ENCODE peak calls at places on chromosomes 2 and 18, in seven cellular contexts. W is HCT116, I is SK-N-SH, E is H1, X is HepG2, S is K562, U is GM12878. K is an unnamed sample.

GRCh38 chr18:28109781-28110460 is 67.0 kb downstream of the CDH2 start:
- DNase-seq in U (no peak), I (no peak), W (no peak), X (no peak), E (no peak), S (no peak), K (no peak)

GRCh38 chr2:172200495-172201085 is 97.9 kb upstream of the DLX2 start:
- DNase-seq in W (peak; percentile 49), E (peak; percentile 79), X (no peak), U (no peak), S (no peak), I (no peak), K (peak; percentile 7)

GRCh38 chr2:54597153-54597827 is 126.2 kb upstream of the EML6 start:
- DNase-seq in E (no peak), U (no peak), I (no peak), S (no peak), W (no peak), X (no peak), K (no peak)

GRCh38 chr2:32683520-32684086 is 55.8 kb downstream of the TTC27 start:
- DNase-seq in U (no peak), E (no peak), S (no peak), X (no peak), W (no peak), I (no peak), K (no peak)

GRCh38 chr2:177252808-177253531 is 11.6 kb downstream of the NFE2L2 start:
- DNase-seq in X (no peak), S (no peak), U (no peak), I (no peak), E (no peak), W (no peak), K (no peak)

GRCh38 chr2:156826342-156826933 is 390.3 kb downstream of the GPD2 start:
- DNase-seq in S (no peak), X (no peak), U (no peak), E (no peak), I (no peak), W (no peak), K (no peak)

GRCh38 chr2:156896294-156896693 is 361.2 kb upstream of the GALNT5 start:
- DNase-seq in E (no peak), S (no peak), W (no peak), X (no peak), I (no peak), U (peak; percentile 28), K (no peak)

GRCh38 chr2:225797394-225797793 is 397.9 kb downstream of the NYAP2 start:
- DNase-seq in W (no peak), S (no peak), X (no peak), E (no peak), I (no peak), U (no peak), K (no peak)

GRCh38 chr2:208179028-208179609 is 10.7 kb downstream of the C2orf80 start:
- DNase-seq in W (no peak), S (no peak), X (peak; percentile 78), E (no peak), I (no peak), U (no peak), K (no peak)

GRCh38 chr18:45266023-45266422 is 349.3 kb upstream of the SLC14A2 start:
- DNase-seq in U (no peak), X (no peak), W (no peak), E (no peak), I (no peak), S (no peak), K (no peak)

GRCh38 chr2:172096661-172097547 is 5.8 kb downstream of the DLX2 start:
- DNase-seq in I (peak; percentile 65), E (peak; percentile 66), S (no peak), W (no peak), U (no peak), X (no peak), K (peak; percentile 42)

GRCh38 chr18:78865771-78866310 is 113.8 kb upstream of the SALL3 start:
- DNase-seq in W (no peak), U (no peak), S (no peak), I (no peak), E (no peak), X (no peak), K (no peak)

GRCh38 chr18:68549257-68549871 is 165.5 kb downstream of the TMX3 start:
- DNase-seq in W (no peak), U (no peak), X (no peak), I (no peak), S (no peak), E (no peak), K (no peak)

GRCh38 chr2:233244818-233245217 is 6.7 kb upstream of the ATG16L1 start:
- DNase-seq in I (no peak), E (no peak), W (peak; percentile 31), S (no peak), X (no peak), U (no peak), K (no peak)

GRCh38 chr18:50286391-50287027 is 983 bp downstream of the CXXC1 start:
- DNase-seq in S (peak; percentile 56), X (no peak), E (peak; percentile 56), U (no peak), I (peak; percentile 73), W (peak; percentile 26), K (peak; percentile 5)

GRCh38 chr2:173400760-173401159 is 46.1 kb downstream of the CDCA7 start:
- DNase-seq in X (peak; percentile 31), I (peak; percentile 34), U (no peak), S (peak; percentile 49), W (peak; percentile 43), E (no peak), K (peak; percentile 28)

GRCh38 chr18:63795611-63796010 is 20.4 kb downstream of the SERPINB7 start:
- DNase-seq in I (no peak), S (no peak), E (no peak), W (no peak), U (no peak), X (no peak), K (no peak)

GRCh38 chr18:22167091-22167470 is 2.3 kb upstream of the GATA6 start:
- DNase-seq in S (no peak), X (no peak), U (no peak), I (no peak), E (no peak), W (no peak), K (no peak)

GRCh38 chr2:96927420-96928171 is 57.7 kb upstream of the SEMA4C start:
- DNase-seq in I (no peak), U (no peak), X (no peak), S (no peak), W (no peak), E (no peak), K (peak; percentile 49)

GRCh38 chr2:106165556-106165955 is 28.5 kb downstream of the UXS1 start:
- DNase-seq in X (no peak), W (no peak), U (no peak), S (no peak), E (no peak), I (no peak), K (no peak)

GRCh38 chr2:207674266-207674774 is 37.1 kb upstream of the CCNYL1 start:
- DNase-seq in X (no peak), S (no peak), U (no peak), I (no peak), W (no peak), E (no peak), K (no peak)

GRCh38 chr2:43495727-43496126 is 100.1 kb downstream of the THADA start:
- DNase-seq in W (no peak), X (no peak), U (no peak), I (no peak), S (no peak), E (no peak), K (peak; percentile 29)

DNA sequence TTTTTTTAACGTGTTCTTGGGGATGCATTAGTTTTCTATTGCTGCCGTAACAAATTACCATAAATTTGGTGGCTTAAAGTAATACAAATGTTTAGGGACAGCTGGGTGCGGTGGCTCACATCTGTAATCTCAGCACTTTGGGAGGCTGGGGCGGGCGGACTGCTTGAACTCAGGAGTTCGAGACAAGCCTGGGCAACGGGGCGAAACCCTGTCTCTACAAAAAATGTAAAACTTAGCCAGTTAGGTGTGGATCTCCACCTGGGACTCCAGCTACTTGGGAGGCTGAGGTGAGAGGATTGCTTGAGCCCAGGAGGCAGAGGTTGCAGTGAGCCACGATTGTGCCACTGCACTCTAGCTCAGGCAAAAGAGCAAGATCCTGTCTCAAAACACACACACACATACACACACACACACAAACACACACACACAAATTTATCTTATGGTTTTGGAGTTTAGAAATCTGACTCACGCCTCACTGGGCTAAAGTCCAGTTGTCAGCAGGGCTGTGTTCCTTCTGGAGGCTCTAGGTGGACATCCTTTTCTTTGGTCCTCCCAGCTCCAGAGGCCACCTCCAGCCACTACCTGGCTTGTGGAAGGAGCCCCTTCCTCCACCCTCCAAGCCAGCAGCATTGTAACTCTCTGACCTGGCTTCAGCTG is 76.1 kb downstream of the SEPTIN10 start:
- DNase-seq in U (no peak), I (no peak), E (no peak), S (no peak), W (no peak), X (peak; percentile 37), K (no peak)
- TF ChIP-seq JUND in U (no peak), I (no peak), E (no peak), S (no peak), W (no peak), X (no peak), K (no peak)

DNA sequence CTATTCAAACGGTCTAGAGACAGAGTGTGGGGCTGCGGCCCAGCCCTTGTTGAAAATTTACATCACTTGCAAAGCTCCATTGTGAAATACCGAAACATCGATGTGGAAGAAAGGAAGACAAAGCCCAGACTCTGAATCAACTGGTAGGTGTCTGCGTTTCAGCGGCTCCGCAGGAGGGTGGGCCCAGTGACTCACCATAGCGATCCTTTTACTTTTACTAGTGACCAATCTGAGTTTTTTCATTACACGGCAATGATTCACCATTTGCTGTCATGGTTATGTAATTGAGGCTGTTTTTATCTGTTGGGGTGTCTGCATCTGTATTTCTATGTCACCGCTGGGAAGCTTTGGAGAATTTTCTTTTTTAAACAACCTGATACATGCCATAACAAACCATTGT is 66.6 kb upstream of the ODC1 start:
- DNase-seq in I (peak; percentile 3), E (no peak), X (no peak), S (no peak), W (no peak), U (no peak), K (no peak)
- TF ChIP-seq JUND in I (no peak), E (no peak), X (no peak), S (no peak), W (peak; percentile 35), U (no peak), K (no peak)

DNA sequence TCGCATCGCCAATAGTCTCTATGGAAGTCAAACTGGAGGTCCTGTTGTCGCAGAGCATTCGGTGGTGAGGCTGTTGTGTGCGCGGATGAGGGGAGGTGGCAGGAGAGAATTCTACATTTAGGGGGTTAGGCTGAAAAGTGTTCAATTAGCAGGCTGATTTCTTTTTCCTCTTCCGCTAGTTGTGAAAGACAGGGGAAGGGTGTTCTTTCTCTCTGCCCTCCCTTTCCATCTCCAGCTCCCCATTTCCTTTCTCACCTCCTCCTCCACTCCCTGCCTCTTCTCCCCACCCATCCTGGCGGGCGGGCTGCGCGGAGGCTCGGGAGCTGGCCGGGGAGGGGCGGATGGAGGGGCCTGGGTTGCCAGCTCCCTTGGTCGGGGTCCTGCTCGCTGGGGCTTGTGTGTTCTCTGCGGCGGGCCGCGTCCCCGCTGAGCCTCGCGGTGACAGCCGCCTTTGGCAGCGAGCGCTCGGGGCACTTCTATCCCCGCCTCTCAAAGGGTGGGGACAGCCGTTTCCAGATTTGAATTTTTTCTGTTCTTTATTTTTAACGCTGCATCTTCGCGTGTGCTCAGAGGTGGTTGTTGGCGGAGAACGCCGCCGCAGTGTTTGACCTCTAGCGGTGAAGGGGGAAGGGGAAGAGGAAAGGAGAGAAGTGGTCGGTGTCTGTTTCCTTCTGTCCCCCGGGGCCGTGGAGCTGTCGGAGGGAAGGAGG is 3.6 kb downstream of the SOX11 start:
- DNase-seq in U (no peak), S (no peak), W (no peak), I (peak; percentile 80), E (peak; percentile 74), X (no peak), K (no peak)
- TF ChIP-seq JUND in U (no peak), S (no peak), W (no peak), I (no peak), E (no peak), X (no peak), K (no peak)

GRCh38 chr2:60453301-60453700 is 100.2 kb downstream of the BCL11A start:
- DNase-seq in X (no peak), I (peak; percentile 32), E (peak; percentile 90), W (no peak), U (no peak), S (no peak), K (no peak)
- TF ChIP-seq JUND in X (no peak), I (no peak), E (no peak), W (no peak), U (no peak), S (no peak), K (no peak)